ENCODE peak calls at places on chromosomes 11 and 22, in ten cellular contexts. I is mammary epithelial cell, E is mesenchymal stem cell, Q is pancreas, X is H1, Y is upper lobe of right lung, P is suprapubic skin, O is cardiac muscle cell, B is A549, V is stomach. T is an unnamed sample.

GRCh38 chr11:13008625-13009475 is at the start of gene RASSF10:
- DNase-seq in I (peak; percentile 91), E (peak; percentile 5), Q (peak; percentile 48), X (peak; percentile 95), Y (peak; percentile 95), P (no peak), O (peak; percentile 53), B (peak; percentile 96), V (peak; percentile 94), T (peak; percentile 53)

GRCh38 chr11:76266269-76266668 is 60.0 kb upstream of the WNT11 start:
- DNase-seq in I (peak; percentile 88), E (peak; percentile 83), Q (no peak), X (no peak), Y (no peak), P (no peak), O (peak; percentile 69), B (peak; percentile 71), V (no peak), T (no peak)

GRCh38 chr11:115871161-115871750 is 367.0 kb upstream of the CADM1 start:
- DNase-seq in I (no peak), E (no peak), Q (no peak), X (no peak), Y (no peak), P (no peak), O (no peak), B (no peak), V (no peak), T (peak; percentile 71)

GRCh38 chr11:69683764-69684333 is 8.7 kb upstream of the LTO1 start:
- DNase-seq in I (peak; percentile 30), E (no peak), Q (no peak), X (peak; percentile 80), Y (peak; percentile 66), P (peak; percentile 65), O (peak; percentile 15), B (no peak), V (peak; percentile 42), T (peak; percentile 61)

GRCh38 chr11:92977401-92977800 is 8.0 kb downstream of the MTNR1B start:
- DNase-seq in I (no peak), E (no peak), Q (no peak), X (no peak), Y (no peak), P (no peak), O (no peak), B (no peak), V (no peak), T (no peak)

GRCh38 chr11:58058276-58059010 is 27.7 kb downstream of the OR6Q1 start:
- DNase-seq in I (peak; percentile 17), E (no peak), Q (peak; percentile 76), X (no peak), Y (peak; percentile 74), P (no peak), O (no peak), B (no peak), V (peak; percentile 50), T (no peak)

GRCh38 chr11:10072841-10073240 is 221.2 kb downstream of the SBF2 start:
- DNase-seq in I (peak; percentile 14), E (no peak), Q (no peak), X (no peak), Y (no peak), P (no peak), O (no peak), B (no peak), V (no peak), T (no peak)

GRCh38 chr22:41682033-41682807 is 6.4 kb downstream of the SNU13 start:
- DNase-seq in I (peak; percentile 75), E (peak; percentile 91), Q (peak; percentile 93), X (peak; percentile 92), Y (peak; percentile 92), P (peak; percentile 93), O (peak; percentile 93), B (no peak), V (peak; percentile 90), T (peak; percentile 85)

GRCh38 chr11:78110830-78111229 is 28.6 kb downstream of the ALG8 start:
- DNase-seq in I (no peak), E (no peak), Q (no peak), X (no peak), Y (no peak), P (no peak), O (no peak), B (no peak), V (no peak), T (no peak)

GRCh38 chr11:65172600-65172999 is 2.6 kb downstream of the SPDYC start:
- DNase-seq in I (no peak), E (no peak), Q (no peak), X (no peak), Y (no peak), P (no peak), O (no peak), B (no peak), V (no peak), T (no peak)

GRCh38 chr11:3123761-3124733 is 41.1 kb downstream of the OSBPL5 start:
- DNase-seq in I (peak; percentile 94), E (peak; percentile 93), Q (peak; percentile 56), X (no peak), Y (peak; percentile 78), P (peak; percentile 94), O (peak; percentile 96), B (peak; percentile 48), V (peak; percentile 67), T (no peak)

GRCh38 chr11:44814881-44815592 is 88.3 kb downstream of the TSPAN18 start:
- DNase-seq in I (no peak), E (peak; percentile 52), Q (no peak), X (no peak), Y (peak; percentile 49), P (no peak), O (peak; percentile 72), B (no peak), V (no peak), T (peak; percentile 54)

DNA sequence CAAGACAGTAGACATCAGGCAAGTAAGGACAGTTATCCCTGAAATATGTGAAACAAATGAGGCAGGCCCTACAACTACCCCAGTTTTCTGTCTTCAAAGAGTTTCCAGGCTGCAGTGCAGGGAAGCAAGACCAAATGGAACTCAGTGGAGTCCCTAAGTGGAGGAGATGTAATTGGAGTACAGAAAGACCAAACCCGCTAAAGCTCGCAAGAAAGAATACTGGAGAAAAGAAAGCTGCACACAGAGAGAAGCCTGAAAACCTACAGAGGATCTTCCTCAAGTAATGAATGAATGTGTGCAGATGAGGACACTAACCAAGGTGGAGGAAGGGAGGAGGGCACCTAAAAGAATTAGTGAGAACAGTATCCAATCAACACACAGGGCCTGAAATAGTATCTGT is 1.3 kb upstream of the OR56A3 start:
- DNase-seq in I (no peak), E (no peak), Q (no peak), X (no peak), Y (no peak), P (no peak), O (no peak), B (no peak), V (no peak), T (no peak)
- H3K4me3 ChIP-seq in I (no peak overlapping the region), E (no peak overlapping the region), Q (no peak overlapping the region), X (no peak overlapping the region), Y (no peak overlapping the region), P (no peak overlapping the region), O (no peak overlapping the region), B (no peak overlapping the region), V (no peak overlapping the region), T (no peak overlapping the region)

DNA sequence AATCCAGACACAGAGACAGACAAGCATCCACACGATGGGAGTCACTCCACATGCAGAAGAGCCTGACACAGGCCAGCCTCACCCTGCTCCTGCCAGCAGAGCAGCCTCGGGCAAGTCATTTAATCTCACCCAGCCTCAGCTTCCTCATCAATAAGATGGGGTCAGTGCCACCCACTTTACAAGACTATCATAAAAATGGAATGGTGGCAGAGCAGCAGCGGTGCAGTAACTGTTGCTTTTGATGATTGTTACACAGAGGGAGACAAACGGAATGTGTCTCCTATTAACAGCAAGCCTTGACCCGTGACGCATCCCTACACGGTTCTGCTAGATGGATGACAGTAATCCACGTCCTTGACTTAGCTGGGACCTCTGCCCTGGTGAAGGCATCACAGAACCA is 26.0 kb upstream of the ARFGAP3 start:
- DNase-seq in I (no peak), E (no peak), Q (peak; percentile 8), X (no peak), Y (no peak), P (no peak), O (no peak), B (no peak), V (no peak), T (no peak)
- H3K27ac ChIP-seq in I (no peak overlapping the region), E (no peak overlapping the region), Q (peak overlapping the region; percentile 83), X (no peak overlapping the region), Y (no peak overlapping the region), P (no peak overlapping the region), O (no peak overlapping the region), B (no peak overlapping the region), V (peak overlapping the region; percentile 65), T (peak overlapping the region; percentile 69)

DNA sequence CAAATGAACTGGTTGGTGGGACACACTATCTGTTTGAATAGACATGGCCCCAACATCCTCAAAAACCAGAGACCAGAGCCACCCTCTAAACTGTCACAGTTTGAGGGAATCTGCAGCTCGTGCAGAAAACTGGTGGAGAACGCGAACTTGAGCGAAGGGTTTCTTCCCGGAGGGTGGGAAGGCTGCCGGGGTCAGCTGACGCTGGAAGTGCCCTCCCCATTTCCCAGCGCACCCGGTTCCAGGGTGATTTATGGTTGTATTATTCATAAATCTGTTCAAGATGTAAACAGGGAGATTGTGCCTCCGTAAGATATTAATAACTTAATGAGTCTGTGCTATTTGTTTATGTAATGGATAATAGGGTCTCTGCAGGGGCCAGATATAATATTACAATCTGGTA is 1396.7 kb downstream of the BRD1 start:
- DNase-seq in I (no peak), E (no peak), Q (no peak), X (no peak), Y (no peak), P (peak; percentile 76), O (no peak), B (no peak), V (no peak), T (no peak)
- H3K9me3 ChIP-seq in I (peaks cover 59% of the 10 kb centered on the region), E (no peaks in the 10 kb centered on the region), Q (no peaks in the 10 kb centered on the region), X (no peaks in the 10 kb centered on the region), Y (no peaks in the 10 kb centered on the region), P (no peaks in the 10 kb centered on the region), O (no peaks in the 10 kb centered on the region), B (no peaks in the 10 kb centered on the region), V (no peaks in the 10 kb centered on the region), T (no peaks in the 10 kb centered on the region)

GRCh38 chr11:125902927-125903752 is at the start of gene PUS3:
- DNase-seq in I (peak; percentile 76), E (peak; percentile 86), Q (peak; percentile 97), X (peak; percentile 89), Y (peak; percentile 96), P (peak; percentile 95), O (peak; percentile 84), B (peak; percentile 76), V (peak; percentile 93), T (peak; percentile 93)

GRCh38 chr11:125902315-125902926 is 585 bp downstream of the PUS3 start:
- DNase-seq in I (no peak), E (no peak), Q (no peak), X (no peak), Y (no peak), P (no peak), O (no peak), B (no peak), V (no peak), T (no peak)

GRCh38 chr11:125901872-125902271 is 1.1 kb downstream of the PUS3 start:
- DNase-seq in I (no peak), E (no peak), Q (no peak), X (no peak), Y (no peak), P (no peak), O (no peak), B (no peak), V (no peak), T (no peak)

GRCh38 chr11:125904678-125905077 is 370 bp downstream of the DDX25 start:
- DNase-seq in I (no peak), E (no peak), Q (no peak), X (no peak), Y (no peak), P (no peak), O (no peak), B (no peak), V (no peak), T (no peak)

GRCh38 chr11:125903753-125904659 is at the start of gene DDX25:
- DNase-seq in I (peak; percentile 1), E (no peak), Q (no peak), X (peak; percentile 84), Y (no peak), P (no peak), O (no peak), B (no peak), V (no peak), T (no peak)
- H3K4me3 ChIP-seq in I (peak within 1 kb of the TSS; percentile 72), E (peak within 1 kb of the TSS; percentile 82), Q (peak within 1 kb of the TSS; percentile 44), X (peak within 1 kb of the TSS; percentile 92), Y (peak within 1 kb of the TSS; percentile 74), P (peak within 1 kb of the TSS; percentile 56), O (peak within 1 kb of the TSS; percentile 90), B (peak within 1 kb of the TSS; percentile 88), V (peak within 1 kb of the TSS; percentile 60), T (peak within 1 kb of the TSS; percentile 87)